ENCODE peak calls at places on chromosomes 12 and 14, in eight cellular contexts. A is B cell; Y is activated naive CD8-positive, alpha-beta T cell treated with anti-CD3 and anti-CD28 coated beads, Interleukin-2, amount 50 U/mL, for 16 hours; C is NCI-H1694; M is NCI-H460; D is body of pancreas; K is left kidney; O is DMS79 treated with DMSO at 0.1 percent for 48 hours. V is an unnamed sample.

GRCh38 chr14:61258985-61259384 is 22.2 kb downstream of the TMEM30B start:
- DNase-seq in A (no peak), Y (no peak), C (no peak), M (no peak), D (no peak), K (peak), O (no peak), V (no peak)

GRCh38 chr14:61284001-61284400 is 2.9 kb upstream of the TMEM30B start:
- DNase-seq in A (no peak), Y (no peak), C (no peak), M (no peak), D (peak), K (no peak), O (no peak), V (no peak)

GRCh38 chr12:40620564-40621019 is 71.6 kb upstream of the CNTN1 start:
- DNase-seq in A (no peak), Y (no peak), C (no peak), M (no peak), D (no peak), K (no peak), O (no peak), V (no peak)

GRCh38 chr14:72816287-72816686 is 77.6 kb downstream of the DPF3 start:
- DNase-seq in A (no peak), Y (no peak), C (no peak), M (no peak), D (no peak), K (no peak), O (no peak), V (no peak)

GRCh38 chr12:87953257-87953860 is 75.8 kb downstream of the C12orf50 start:
- DNase-seq in A (no peak), Y (no peak), C (peak), M (peak), D (no peak), K (peak), O (no peak), V (peak)

GRCh38 chr14:101624579-101624978 is 63.3 kb downstream of the DIO3 start:
- DNase-seq in A (no peak), Y (no peak), C (no peak), M (no peak), D (no peak), K (peak), O (no peak), V (peak)

GRCh38 chr14:37903561-37904191 is 304.0 kb upstream of the SSTR1 start:
- DNase-seq in A (no peak), Y (no peak), C (peak), M (peak), D (peak), K (peak), O (peak), V (no peak)

GRCh38 chr12:121239704-121240420 is 29.9 kb downstream of the P2RX4 start:
- DNase-seq in A (no peak), Y (no peak), C (no peak), M (no peak), D (no peak), K (no peak), O (no peak), V (no peak)

GRCh38 chr12:74890237-74890599 is 319.4 kb downstream of the KCNC2 start:
- DNase-seq in A (no peak), Y (no peak), C (no peak), M (peak), D (peak), K (peak), O (no peak), V (peak)

GRCh38 chr14:99728231-99728920 is 44.3 kb downstream of the CYP46A1 start:
- DNase-seq in A (no peak), Y (no peak), C (no peak), M (no peak), D (peak), K (no peak), O (no peak), V (peak)

GRCh38 chr12:55188573-55188972 is 32.3 kb upstream of the OR10A7 start:
- DNase-seq in A (no peak), Y (no peak), C (no peak), M (no peak), D (no peak), K (no peak), O (no peak), V (no peak)

GRCh38 chr12:19436931-19437330 is 2.4 kb upstream of the AEBP2 start:
- DNase-seq in A (no peak), Y (no peak), C (no peak), M (no peak), D (no peak), K (no peak), O (no peak), V (no peak)

GRCh38 chr12:46372852-46373302 is 304 bp upstream of the SLC38A2 start:
- DNase-seq in A (no peak), Y (no peak), C (peak), M (no peak), D (no peak), K (peak), O (no peak), V (no peak)

GRCh38 chr14:88005050-88005481 is at the start of gene GPR65:
- DNase-seq in A (peak), Y (no peak), C (no peak), M (peak), D (no peak), K (no peak), O (no peak), V (no peak)

GRCh38 chr12:24378548-24379011 is 429.1 kb upstream of the SOX5 start:
- DNase-seq in A (peak), Y (no peak), C (no peak), M (no peak), D (no peak), K (peak), O (no peak), V (no peak)

GRCh38 chr12:68578765-68579164 is 31.9 kb upstream of the RAP1B start:
- DNase-seq in A (no peak), Y (no peak), C (no peak), M (no peak), D (no peak), K (no peak), O (no peak), V (no peak)

V was measured in testis.